ENCODE peak calls at places on chromosomes 12 and 14, in six cellular contexts. H, T, Z, S, W and A are unnamed samples.

GRCh38 chr14:49865431-49865859 is 12.9 kb upstream of the NEMF start:
- DNase-seq in Z (no peak), S (no peak), H (no peak), W (no peak), T (peak; percentile 48), A (no peak)

GRCh38 chr12:111313833-111314259 is 55.0 kb downstream of the PHETA1 start:
- DNase-seq in S (no peak), H (peak; percentile 73), W (peak; percentile 90), Z (peak; percentile 91), T (peak; percentile 59), A (peak; percentile 82)

GRCh38 chr14:49586673-49587460 is 687 bp upstream of the RPS29 start:
- DNase-seq in T (peak; percentile 52), S (peak; percentile 67), Z (no peak), W (peak; percentile 29), H (no peak), A (no peak)

GRCh38 chr12:79174656-79175055 is 310.1 kb downstream of the SYT1 start:
- DNase-seq in T (peak; percentile 5), W (no peak), Z (no peak), S (no peak), H (no peak), A (no peak)

GRCh38 chr12:8156416-8156815 is 399 bp upstream of the ZNF705A start:
- DNase-seq in W (no peak), H (no peak), S (no peak), T (no peak), Z (no peak), A (no peak)

GRCh38 chr12:114361545-114361944 is 44.4 kb downstream of the TBX5 start:
- DNase-seq in S (no peak), H (no peak), T (no peak), Z (no peak), W (no peak), A (no peak)

GRCh38 chr14:36716614-36717184 is 55.0 kb downstream of the PAX9 start:
- DNase-seq in T (peak; percentile 59), H (no peak), S (no peak), W (no peak), Z (no peak), A (no peak)

GRCh38 chr12:55641595-55641994 is 4.9 kb downstream of the OR10P1 start:
- DNase-seq in T (no peak), S (no peak), H (no peak), W (no peak), Z (no peak), A (no peak)

GRCh38 chr12:50786498-50787231 is 22.8 kb downstream of the ATF1 start:
- DNase-seq in Z (no peak), H (no peak), T (peak; percentile 90), S (no peak), W (no peak), A (no peak)

GRCh38 chr14:75342762-75343599 is 64.4 kb downstream of the FOS start:
- DNase-seq in H (no peak), S (peak; percentile 57), W (no peak), T (no peak), Z (no peak), A (no peak)

GRCh38 chr12:94792690-94793089 is 142.3 kb upstream of the TMCC3 start:
- DNase-seq in Z (no peak), H (no peak), T (no peak), S (no peak), W (no peak), A (no peak)

GRCh38 chr14:93707475-93707874 is 80.8 kb downstream of the PRIMA1 start:
- DNase-seq in W (no peak), Z (no peak), S (no peak), T (no peak), H (no peak), A (no peak)

GRCh38 chr14:100037351-100037750 is 27.9 kb upstream of the EVL start:
- DNase-seq in H (no peak), T (no peak), W (no peak), Z (no peak), S (no peak), A (no peak)

GRCh38 chr12:47850153-47851084 is 30.7 kb upstream of the HDAC7 start:
- DNase-seq in W (peak; percentile 80), Z (no peak), S (no peak), T (peak; percentile 58), H (no peak), A (no peak)

GRCh38 chr12:86727151-86727550 is 471.0 kb upstream of the MGAT4C start:
- DNase-seq in S (no peak), H (no peak), Z (no peak), W (no peak), T (no peak), A (no peak)

GRCh38 chr14:91997492-91997891 is 42.4 kb downstream of the TRIP11 start:
- DNase-seq in T (no peak), S (no peak), W (peak; percentile 31), Z (no peak), H (no peak), A (no peak)

GRCh38 chr12:71780207-71780822 is 25.7 kb downstream of the RAB21 start:
- DNase-seq in Z (no peak), W (peak; percentile 27), T (peak; percentile 20), S (no peak), H (no peak), A (no peak)

GRCh38 chr12:25801621-25802243 is 156.8 kb upstream of the RASSF8 start:
- DNase-seq in H (no peak), T (no peak), W (no peak), S (no peak), Z (no peak), A (no peak)

GRCh38 chr14:29900609-29901350 is 26.9 kb downstream of the PRKD1 start:
- DNase-seq in H (no peak), W (no peak), S (no peak), Z (no peak), T (no peak), A (no peak)

GRCh38 chr12:108295631-108296030 is 43.5 kb downstream of the CMKLR1 start:
- DNase-seq in Z (no peak), H (no peak), S (no peak), W (no peak), T (no peak), A (no peak)

GRCh38 chr12:4763549-4763948 is 43.3 kb downstream of the GALNT8 start:
- DNase-seq in S (no peak), W (peak; percentile 54), H (peak; percentile 79), Z (no peak), T (peak; percentile 32), A (no peak)

GRCh38 chr12:104319028-104319427 is 15.5 kb downstream of the EID3 start:
- DNase-seq in H (no peak), W (no peak), Z (no peak), T (no peak), S (no peak), A (no peak)

GRCh38 chr12:113185180-113186032 is at the start of the genes DDX54 and RITA1:
- DNase-seq in S (no peak), W (peak; percentile 79), T (peak; percentile 92), Z (peak; percentile 63), H (peak; percentile 81), A (peak; percentile 65)
- TF ChIP-seq POLR2A in S (peak; percentile 98), W (peak; percentile 94), T (peak; percentile 86), Z (peak; percentile 89), H (peak; percentile 78), A (peak; percentile 93)

DNA sequence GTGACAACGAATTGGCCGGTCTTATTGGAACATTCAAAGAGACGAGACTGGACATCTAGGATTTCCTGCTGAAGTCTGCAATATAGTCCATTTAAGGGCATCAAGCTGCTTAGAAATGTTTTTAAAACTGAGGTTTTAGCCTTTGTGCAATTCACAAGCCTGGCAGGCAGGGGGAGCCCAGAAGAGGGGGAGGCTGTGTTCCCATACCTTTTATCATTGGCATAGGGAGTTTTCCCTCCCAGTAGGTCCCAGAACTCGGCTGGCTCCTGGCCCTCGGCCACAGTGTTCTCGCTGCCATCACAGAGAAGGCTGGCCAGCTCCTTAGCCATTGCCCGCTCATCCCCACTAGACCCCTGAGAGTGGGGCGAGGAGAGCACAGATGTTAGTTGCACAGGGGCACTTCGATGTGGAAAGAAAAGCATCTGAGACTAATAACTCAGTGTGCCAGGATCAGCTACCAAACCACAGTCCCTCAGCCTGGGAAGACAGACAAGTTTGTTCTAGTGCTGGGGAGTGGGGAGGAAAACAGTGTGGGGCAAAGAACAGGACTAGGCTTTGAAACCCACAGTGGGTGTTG is 15.1 kb downstream of the AVIL start:
- DNase-seq in S (no peak), W (peak; percentile 52), T (peak; percentile 23), Z (no peak), H (peak; percentile 31), A (no peak)
- TF ChIP-seq TAF1 in S (no peak), W (no peak), T (no peak), Z (no peak), H (no peak), A (no peak)

DNA sequence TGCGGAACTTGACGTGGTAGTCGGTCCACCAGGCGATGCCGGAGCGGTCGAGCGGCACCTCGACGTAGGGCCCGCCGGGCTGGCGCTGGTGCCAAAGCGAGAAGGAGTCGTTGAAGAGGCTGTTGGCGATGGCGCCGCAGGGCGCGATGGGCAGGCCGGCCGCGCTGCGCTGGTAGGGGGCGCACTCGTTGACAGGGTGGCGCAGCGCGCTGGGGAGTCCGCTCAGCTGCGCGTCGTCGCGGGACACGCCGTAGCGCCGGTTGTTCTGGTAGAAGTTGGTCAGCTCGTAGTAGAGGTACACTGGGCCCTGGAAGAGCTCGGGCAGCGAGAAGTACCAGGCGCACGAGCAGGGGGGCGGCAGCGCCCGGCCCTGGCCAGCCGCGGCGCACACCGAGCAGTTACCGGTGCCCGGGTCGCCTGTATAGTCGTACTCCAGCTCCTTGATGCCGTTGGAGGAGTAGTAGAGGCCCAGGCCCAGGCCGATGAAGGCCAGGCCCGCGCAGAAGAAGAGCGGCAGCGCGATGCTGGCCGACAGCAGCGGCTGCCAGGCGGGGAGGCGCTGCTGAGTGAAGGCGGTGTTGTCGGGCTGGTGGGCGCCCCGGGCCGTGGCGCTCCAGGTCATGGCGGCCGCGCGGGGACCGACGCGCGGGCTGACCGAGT is 482 bp downstream of the TMEM30B start:
- DNase-seq in T (no peak), W (no peak), S (no peak), H (no peak), Z (peak; percentile 42), A (peak; percentile 22)
- TF ChIP-seq POLR2AphosphoS5 in T (no peak), W (no peak), S (no peak), H (peak; percentile 27), Z (no peak), A (no peak)

DNA sequence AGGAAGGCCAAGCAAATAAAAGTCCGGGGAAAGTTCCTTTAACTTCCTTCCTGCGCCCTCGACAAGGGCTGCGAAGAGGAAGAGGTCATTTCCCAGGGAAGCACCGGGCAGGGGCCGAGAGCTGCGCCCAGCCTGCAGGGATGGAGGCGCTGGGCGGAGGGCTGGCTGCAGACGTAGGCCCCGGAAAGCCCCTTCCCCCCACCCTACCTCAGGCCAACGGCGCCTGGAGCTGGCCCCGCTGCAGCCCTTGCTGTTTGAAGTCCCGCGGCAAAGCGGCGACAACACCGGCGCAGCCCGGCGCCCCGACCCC is 65.0 kb upstream of the PTGR2 start:
- DNase-seq in Z (no peak), S (no peak), T (no peak), H (no peak), W (no peak), A (no peak)
- TF ChIP-seq POLR2A in Z (no peak), S (no peak), T (no peak), H (no peak), W (no peak), A (no peak)

GRCh38 chr14:76710093-76711010 is 50.9 kb upstream of the VASH1 start:
- DNase-seq in T (peak; percentile 28), S (no peak), Z (no peak), H (no peak), W (peak; percentile 40), A (no peak)
- TF ChIP-seq TAF1 in T (no peak), S (no peak), Z (no peak), H (no peak), W (no peak), A (no peak)

GRCh38 chr14:24113801-24114535 is 609 bp upstream of the DCAF11 start:
- DNase-seq in H (peak; percentile 54), W (peak; percentile 68), T (peak; percentile 100), Z (peak; percentile 61), S (peak; percentile 79), A (peak; percentile 69)
- TF ChIP-seq POLR2AphosphoS5 in H (no peak), W (peak; percentile 50), T (peak; percentile 94), Z (peak; percentile 16), S (peak; percentile 92), A (peak; percentile 88)